ENCODE peak calls at places on chromosomes 6 and 20, in eight cellular contexts. S is left lung; C is CD4-positive, CD25-positive, alpha-beta regulatory T cell; A is uterus; W is cardiac muscle cell; V is colonic mucosa; H is psoas muscle; D is neuronal stem cell. U is an unnamed sample. For H3K4me1 and H3K36me3, the result is how much of the 10 kb centered on the place peaks cover.

GRCh38 chr6:80366721-80367120 is 260.2 kb downstream of the BCKDHB start:
- DNase-seq in C (no peak), H (no peak), W (peak), D (no peak), A (no peak), S (no peak), V (no peak), U (no peak)

GRCh38 chr6:106104941-106105340 is 18.8 kb downstream of the PRDM1 start:
- DNase-seq in D (no peak), H (no peak), V (no peak), A (no peak), C (no peak), W (no peak), S (no peak), U (no peak)

GRCh38 chr6:47044418-47044817 is 2.3 kb upstream of the ADGRF1 start:
- DNase-seq in S (no peak), A (no peak), C (no peak), V (peak), W (no peak), D (no peak), H (no peak), U (no peak)

GRCh38 chr6:36907781-36908180 is 22.0 kb downstream of the C6orf89 start:
- DNase-seq in A (peak), S (no peak), W (no peak), D (no peak), C (no peak), V (no peak), H (no peak), U (no peak)

GRCh38 chr20:24981282-24981681 is 11.3 kb downstream of the APMAP start:
- DNase-seq in C (no peak), H (no peak), V (no peak), W (no peak), S (no peak), A (no peak), D (no peak), U (no peak)

GRCh38 chr6:106556368-106556960 is 72.8 kb downstream of the RTN4IP1 start:
- DNase-seq in D (no peak), C (peak), W (no peak), H (no peak), S (no peak), V (no peak), A (no peak), U (peak)

GRCh38 chr6:2950713-2951112 is 20.7 kb downstream of the SERPINB6 start:
- DNase-seq in A (no peak), H (no peak), W (no peak), C (no peak), D (no peak), V (no peak), S (no peak), U (no peak)

GRCh38 chr6:52718535-52718934 is 44.7 kb downstream of the GSTA2 start:
- DNase-seq in A (no peak), C (no peak), W (no peak), H (no peak), D (no peak), S (no peak), V (no peak), U (no peak)

GRCh38 chr6:17450825-17451224 is 57.4 kb downstream of the CAP2 start:
- DNase-seq in S (no peak), V (no peak), A (no peak), D (no peak), W (no peak), C (no peak), H (no peak), U (no peak)

GRCh38 chr6:57265755-57266221 is 43.7 kb upstream of the RAB23 start:
- DNase-seq in S (no peak), D (no peak), H (no peak), W (no peak), C (no peak), V (no peak), A (no peak), U (no peak)

GRCh38 chr6:150452642-150453243 is 83.9 kb downstream of the IYD start:
- DNase-seq in H (peak), W (peak), A (peak), D (peak), C (no peak), V (no peak), S (peak), U (no peak)

GRCh38 chr6:150684161-150684560 is 84.5 kb downstream of the PLEKHG1 start:
- DNase-seq in S (no peak), V (no peak), W (no peak), C (no peak), H (no peak), D (no peak), A (no peak), U (no peak)

GRCh38 chr6:10355115-10355702 is 59.7 kb downstream of the TFAP2A start:
- DNase-seq in H (no peak), V (no peak), S (no peak), A (no peak), W (no peak), C (no peak), D (no peak), U (no peak)

GRCh38 chr20:62726716-62727583 is 18.3 kb downstream of the NTSR1 start:
- DNase-seq in S (peak), W (no peak), A (no peak), H (peak), C (no peak), V (no peak), D (no peak), U (no peak)

GRCh38 chr20:42441196-42441861 is 748.4 kb downstream of the PTPRT start:
- DNase-seq in C (no peak), A (no peak), W (no peak), S (no peak), H (peak), D (no peak), V (no peak), U (no peak)

GRCh38 chr6:15073344-15073789 is 172.5 kb upstream of the JARID2 start:
- DNase-seq in C (no peak), W (no peak), D (no peak), A (no peak), S (no peak), V (no peak), H (no peak), U (no peak)

GRCh38 chr6:81487489-81487888 is 265.0 kb downstream of the TENT5A start:
- DNase-seq in S (no peak), D (no peak), H (no peak), A (peak), C (no peak), V (peak), W (no peak), U (no peak)

GRCh38 chr20:35598899-35599775 is 16.5 kb upstream of the SPAG4 start:
- DNase-seq in S (no peak), V (no peak), W (no peak), H (peak), A (no peak), D (no peak), C (no peak), U (no peak)

GRCh38 chr6:130434174-130434873 is 68.5 kb downstream of the TMEM200A start:
- DNase-seq in W (no peak), V (no peak), D (no peak), H (no peak), S (no peak), C (no peak), A (no peak), U (no peak)

GRCh38 chr6:169905041-169905807 is 153.8 kb downstream of the ERMARD start:
- DNase-seq in D (no peak), S (peak), C (no peak), H (no peak), V (peak), W (no peak), A (peak), U (no peak)

GRCh38 chr6:87139236-87139635 is 16.1 kb upstream of the ZNF292 start:
- DNase-seq in W (peak), C (peak), D (no peak), H (no peak), V (peak), S (no peak), A (no peak), U (peak)

GRCh38 chr6:150936021-150936555 is 70.6 kb downstream of the MTHFD1L start:
- DNase-seq in H (no peak), S (no peak), D (no peak), V (no peak), A (no peak), C (no peak), W (no peak), U (no peak)

GRCh38 chr20:35009665-35010328 is 54.1 kb downstream of the MYH7B start:
- DNase-seq in V (no peak), W (no peak), C (no peak), A (peak), H (no peak), D (no peak), S (peak), U (no peak)

GRCh38 chr6:101391772-101392560 is 1.5 kb upstream of the GRIK2 start:
- DNase-seq in C (no peak), V (no peak), W (no peak), D (no peak), A (no peak), H (no peak), S (peak), U (no peak)

GRCh38 chr6:34239240-34239825 is 2.7 kb downstream of the HMGA1 start:
- DNase-seq in C (no peak), H (peak), V (peak), S (no peak), W (no peak), A (no peak), D (no peak), U (no peak)

GRCh38 chr20:57007171-57007540 is 259.3 kb downstream of the BMP7 start:
- DNase-seq in C (no peak), W (no peak), S (no peak), V (no peak), D (no peak), H (no peak), A (no peak), U (no peak)

GRCh38 chr20:57266251-57267157 is at the start of gene BMP7:
- DNase-seq in V (peak), A (no peak), S (no peak), C (no peak), D (no peak), W (peak), H (no peak), U (no peak)

GRCh38 chr20:26208296-26209091 is 511.8 kb upstream of the ZNF337 start:
- DNase-seq in V (no peak), D (peak), S (peak), W (peak), H (peak), A (no peak), C (peak), U (peak)

GRCh38 chr6:127026247-127026646 is 92.2 kb upstream of the RSPO3 start:
- DNase-seq in W (no peak), H (no peak), A (no peak), V (no peak), S (no peak), D (no peak), C (no peak), U (no peak)

GRCh38 chr20:5786930-5787826 is 37.0 kb downstream of the SHLD1 start:
- DNase-seq in C (no peak), S (no peak), V (no peak), W (no peak), A (peak), H (no peak), D (no peak), U (no peak)

GRCh38 chr6:75493400-75494064 is at the start of gene FILIP1:
- DNase-seq in S (no peak), C (no peak), W (peak), V (no peak), H (peak), D (no peak), A (peak), U (no peak)

GRCh38 chr6:33989016-33989854 is 156.7 kb downstream of the GRM4 start:
- DNase-seq in S (no peak), H (no peak), C (no peak), W (no peak), V (no peak), D (no peak), A (peak), U (no peak)

GRCh38 chr6:11766589-11767450 is 11.8 kb downstream of the ADTRP start:
- DNase-seq in S (no peak), H (no peak), V (no peak), W (no peak), C (no peak), A (no peak), D (no peak), U (no peak)

GRCh38 chr6:19463250-19463649 is 373.9 kb upstream of the ID4 start:
- DNase-seq in D (no peak), C (no peak), A (no peak), S (no peak), W (no peak), H (no peak), V (no peak), U (no peak)

GRCh38 chr6:109478848-109479624 is 4.0 kb downstream of the ZBTB24 start:
- DNase-seq in W (no peak), S (no peak), D (no peak), C (no peak), A (no peak), V (no peak), H (no peak), U (no peak)

GRCh38 chr6:109475625-109476024 is 7.4 kb downstream of the ZBTB24 start:
- DNase-seq in V (no peak), S (no peak), D (no peak), H (no peak), A (no peak), C (no peak), W (no peak), U (no peak)

GRCh38 chr6:109477725-109478124 is 5.3 kb downstream of the ZBTB24 start:
- DNase-seq in H (no peak), V (no peak), A (no peak), S (no peak), D (no peak), C (no peak), W (no peak), U (no peak)

GRCh38 chr6:109477184-109477583 is 5.8 kb downstream of the ZBTB24 start:
- DNase-seq in D (no peak), S (no peak), V (no peak), C (no peak), W (no peak), H (no peak), A (no peak), U (no peak)

DNA sequence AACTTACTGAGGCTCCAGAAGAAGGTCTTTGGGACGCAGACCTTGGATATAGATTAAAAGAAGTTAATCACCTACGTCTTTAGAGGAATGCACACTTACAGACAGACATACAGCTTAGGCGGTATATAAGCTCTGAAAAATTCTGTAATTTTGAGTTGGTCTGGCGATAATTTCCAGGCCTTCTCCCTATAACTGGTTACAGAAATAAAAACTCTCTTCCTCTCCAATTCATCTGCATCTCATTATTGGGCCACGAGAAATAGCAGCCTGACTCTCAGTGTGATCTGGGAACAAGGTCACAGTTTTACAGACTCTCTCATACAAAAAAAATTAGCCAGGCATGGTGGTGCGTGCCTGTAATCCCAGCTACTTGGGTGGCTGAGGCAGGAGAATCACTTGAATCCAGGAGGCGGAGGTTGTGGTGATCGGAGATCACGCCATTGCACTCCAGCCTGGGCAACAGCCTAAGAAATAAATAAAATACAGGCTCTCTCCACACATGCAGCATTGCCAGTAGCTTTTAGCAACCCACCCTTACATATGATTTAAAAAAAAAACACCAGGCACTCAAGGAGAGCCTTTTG is 4.7 kb downstream of the ZBTB24 start:
- DNase-seq in A (no peak), D (no peak), V (no peak), H (no peak), C (no peak), S (no peak), W (no peak), U (no peak)
- H3K4me1 ChIP-seq in A (under half), D (under half), V (under half), H (under half), C (half or more), S (under half), W (under half), U (half or more)

DNA sequence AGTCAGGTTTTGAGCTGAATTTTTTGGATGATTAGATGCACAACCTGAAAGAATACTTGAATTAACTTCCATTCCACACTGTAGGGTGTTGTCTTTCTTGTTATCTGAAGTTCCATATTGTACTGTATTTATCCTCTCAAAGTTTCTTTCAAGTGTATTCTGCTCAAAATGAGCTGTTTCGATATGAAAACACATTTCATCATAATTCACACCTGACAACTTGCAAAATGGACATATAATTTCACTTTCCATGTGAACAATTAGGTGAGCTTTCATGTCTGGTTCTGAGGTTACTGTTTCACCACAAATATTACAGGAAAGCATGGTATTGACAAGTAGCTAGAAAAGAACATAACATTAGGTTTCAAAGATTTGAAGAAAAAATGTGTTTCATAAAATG is 1.7 kb downstream of the ZUP1 start:
- DNase-seq in W (no peak), C (peak), A (no peak), D (no peak), V (no peak), H (no peak), S (no peak), U (no peak)
- H3K4me3 ChIP-seq in W (no peak), C (peak), A (no peak), D (peak), V (no peak), H (no peak), S (no peak), U (peak)

GRCh38 chr20:32218156-32218900 is 10.6 kb downstream of the POFUT1 start:
- DNase-seq in A (no peak), S (no peak), C (no peak), W (no peak), D (no peak), H (no peak), V (no peak), U (no peak)

GRCh38 chr20:32213870-32214269 is 6.2 kb downstream of the POFUT1 start:
- DNase-seq in C (no peak), V (no peak), A (no peak), W (no peak), D (no peak), S (no peak), H (no peak), U (no peak)

GRCh38 chr20:32216396-32217142 is 8.9 kb downstream of the POFUT1 start:
- DNase-seq in V (peak), D (no peak), S (no peak), A (no peak), C (no peak), W (no peak), H (no peak), U (no peak)

GRCh38 chr20:32215729-32216128 is 8.0 kb downstream of the POFUT1 start:
- DNase-seq in A (no peak), W (no peak), V (no peak), H (no peak), S (no peak), C (no peak), D (no peak), U (no peak)

GRCh38 chr20:32215147-32215546 is 7.5 kb downstream of the POFUT1 start:
- DNase-seq in H (no peak), A (no peak), D (no peak), W (no peak), S (no peak), C (no peak), V (no peak), U (no peak)
- H3K36me3 ChIP-seq in H (under half), A (under half), D (half or more), W (under half), S (half or more), C (half or more), V (under half), U (under half)

GRCh38 chr20:41160686-41161085 is 23.3 kb downstream of the PLCG1 start:
- DNase-seq in S (no peak), D (no peak), C (no peak), V (no peak), A (no peak), W (no peak), H (no peak), U (no peak)

GRCh38 chr20:41163821-41164220 is 26.5 kb downstream of the PLCG1 start:
- DNase-seq in H (peak), A (no peak), V (no peak), D (no peak), S (no peak), C (no peak), W (no peak), U (no peak)

GRCh38 chr20:41161886-41162285 is 24.5 kb downstream of the PLCG1 start:
- DNase-seq in H (no peak), V (no peak), W (no peak), A (no peak), S (no peak), D (no peak), C (no peak), U (no peak)

GRCh38 chr20:41165001-41165882 is 27.9 kb downstream of the PLCG1 start:
- DNase-seq in W (no peak), A (no peak), H (peak), V (no peak), D (no peak), S (no peak), C (no peak), U (no peak)

GRCh38 chr20:41162396-41162795 is 25.1 kb downstream of the PLCG1 start:
- DNase-seq in D (no peak), S (no peak), W (no peak), V (no peak), H (no peak), A (no peak), C (no peak), U (no peak)
- H3K4me1 ChIP-seq in D (under half), S (under half), W (under half), V (under half), H (under half), A (under half), C (half or more), U (half or more)

DNA sequence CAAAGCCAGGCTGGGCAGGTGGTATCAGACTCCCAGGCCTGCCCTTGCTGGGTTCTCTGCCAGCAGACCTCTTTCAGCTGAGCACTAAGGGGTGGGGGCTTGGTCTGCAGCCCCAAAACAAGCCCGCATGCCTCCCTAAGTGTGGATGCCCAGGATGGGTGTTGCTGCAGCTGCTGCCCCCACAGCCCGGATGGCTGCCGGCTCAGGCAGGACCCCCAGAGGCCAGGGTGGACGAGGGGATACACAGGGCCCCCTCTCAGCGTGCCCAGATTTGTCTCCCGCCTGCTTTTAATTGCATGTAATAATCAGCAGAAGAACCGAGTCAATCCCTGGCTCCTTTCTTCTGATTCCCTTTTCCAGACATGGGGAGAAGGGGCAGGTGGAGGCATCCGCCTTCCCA is 60.8 kb downstream of the VEGFA start:
- DNase-seq in W (no peak), D (no peak), H (no peak), A (no peak), V (no peak), C (no peak), S (no peak), U (no peak)
- H3K4me3 ChIP-seq in W (no peak), D (no peak), H (no peak), A (no peak), V (no peak), C (no peak), S (no peak), U (no peak)

DNA sequence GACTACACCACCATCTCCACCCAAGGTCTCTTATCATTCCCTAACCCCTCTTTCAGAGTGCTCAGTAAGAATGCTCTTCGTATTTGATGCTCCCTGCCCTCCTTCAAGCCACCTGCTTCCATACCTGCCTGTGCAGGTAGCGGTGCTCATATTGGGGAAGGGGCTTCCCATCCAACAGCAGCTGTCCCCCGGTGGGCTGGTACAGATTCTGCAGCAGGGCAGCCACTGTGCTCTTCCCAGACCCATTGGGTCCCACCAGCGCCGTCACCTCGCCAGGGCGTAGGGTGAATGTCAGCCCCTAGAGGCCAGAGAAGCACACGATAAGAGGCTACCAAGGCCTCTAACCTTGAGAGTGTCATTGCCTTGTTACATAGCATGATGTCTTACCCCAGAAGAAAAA is 3.9 kb upstream of the PSMB8 start:
- DNase-seq in H (no peak), C (no peak), W (no peak), A (no peak), D (no peak), V (no peak), S (no peak), U (no peak)
- H3K36me3 ChIP-seq in H (under half), C (half or more), W (under half), A (under half), D (under half), V (under half), S (half or more), U (half or more)